ENCODE peak calls at places on chromosomes 4 and X, in ten cellular contexts. One of them, this sample, is unnamed.

GRCh38 chr4:184385705-184386141 is 88.6 kb downstream of the IRF2 start:
- DNase-seq in stimulated activated CD4-positive, alpha-beta T cell treated with anti-CD3 and anti-CD28 coated beads, Interleukin-4, amount 100 ng/mL, for 4 hours: no peak
- DNase-seq in ELR: no peak
- DNase-seq in iPS-NIHi11: no peak
- DNase-seq in GM13976: no peak
- DNase-seq in astrocyte of the spinal cord: no peak
- DNase-seq in aorta: no peak
- DNase-seq in GF-D8: no peak
- DNase-seq in Right ventricle myocardium superior: peak; percentile 69
- DNase-seq in D341Med: no peak
- DNase-seq in this sample: no peak

GRCh38 chrX:153582896-153583295 is 16.0 kb downstream of the CCNQ start:
- DNase-seq in stimulated activated CD4-positive, alpha-beta T cell treated with anti-CD3 and anti-CD28 coated beads, Interleukin-4, amount 100 ng/mL, for 4 hours: peak; percentile 53
- DNase-seq in ELR: peak; percentile 32
- DNase-seq in iPS-NIHi11: no peak
- DNase-seq in GM13976: peak; percentile 89
- DNase-seq in astrocyte of the spinal cord: peak; percentile 16
- DNase-seq in aorta: no peak
- DNase-seq in GF-D8: peak; percentile 61
- DNase-seq in Right ventricle myocardium superior: peak; percentile 62
- DNase-seq in D341Med: peak; percentile 51
- DNase-seq in this sample: no peak

GRCh38 chrX:17616936-17617335 is 120.4 kb upstream of the SCML1 start:
- DNase-seq in stimulated activated CD4-positive, alpha-beta T cell treated with anti-CD3 and anti-CD28 coated beads, Interleukin-4, amount 100 ng/mL, for 4 hours: no peak
- DNase-seq in ELR: no peak
- DNase-seq in iPS-NIHi11: no peak
- DNase-seq in GM13976: no peak
- DNase-seq in astrocyte of the spinal cord: no peak
- DNase-seq in aorta: no peak
- DNase-seq in GF-D8: no peak
- DNase-seq in Right ventricle myocardium superior: no peak
- DNase-seq in D341Med: no peak
- DNase-seq in this sample: no peak

GRCh38 chr4:145130788-145131398 is 32.8 kb downstream of the ABCE1 start:
- DNase-seq in stimulated activated CD4-positive, alpha-beta T cell treated with anti-CD3 and anti-CD28 coated beads, Interleukin-4, amount 100 ng/mL, for 4 hours: no peak
- DNase-seq in ELR: peak; percentile 58
- DNase-seq in iPS-NIHi11: no peak
- DNase-seq in GM13976: no peak
- DNase-seq in astrocyte of the spinal cord: peak; percentile 89
- DNase-seq in aorta: no peak
- DNase-seq in GF-D8: peak; percentile 43
- DNase-seq in Right ventricle myocardium superior: no peak
- DNase-seq in D341Med: no peak
- DNase-seq in this sample: peak; percentile 7

GRCh38 chrX:18886005-18886343 is 97.9 kb downstream of the PHKA2 start:
- DNase-seq in stimulated activated CD4-positive, alpha-beta T cell treated with anti-CD3 and anti-CD28 coated beads, Interleukin-4, amount 100 ng/mL, for 4 hours: no peak
- DNase-seq in ELR: no peak
- DNase-seq in iPS-NIHi11: no peak
- DNase-seq in GM13976: no peak
- DNase-seq in astrocyte of the spinal cord: no peak
- DNase-seq in aorta: no peak
- DNase-seq in GF-D8: no peak
- DNase-seq in Right ventricle myocardium superior: no peak
- DNase-seq in D341Med: no peak
- DNase-seq in this sample: no peak

GRCh38 chr4:54723220-54723619 is 65.5 kb downstream of the KIT start:
- DNase-seq in stimulated activated CD4-positive, alpha-beta T cell treated with anti-CD3 and anti-CD28 coated beads, Interleukin-4, amount 100 ng/mL, for 4 hours: no peak
- DNase-seq in ELR: no peak
- DNase-seq in iPS-NIHi11: no peak
- DNase-seq in GM13976: no peak
- DNase-seq in astrocyte of the spinal cord: no peak
- DNase-seq in aorta: no peak
- DNase-seq in GF-D8: no peak
- DNase-seq in Right ventricle myocardium superior: no peak
- DNase-seq in D341Med: no peak
- DNase-seq in this sample: no peak

GRCh38 chr4:31114821-31115220 is 394.7 kb downstream of the PCDH7 start:
- DNase-seq in stimulated activated CD4-positive, alpha-beta T cell treated with anti-CD3 and anti-CD28 coated beads, Interleukin-4, amount 100 ng/mL, for 4 hours: no peak
- DNase-seq in ELR: no peak
- DNase-seq in iPS-NIHi11: no peak
- DNase-seq in GM13976: no peak
- DNase-seq in astrocyte of the spinal cord: peak; percentile 13
- DNase-seq in aorta: no peak
- DNase-seq in GF-D8: no peak
- DNase-seq in Right ventricle myocardium superior: no peak
- DNase-seq in D341Med: no peak
- DNase-seq in this sample: no peak

GRCh38 chrX:2584216-2584615 is 83.4 kb upstream of the DHRSX start:
- DNase-seq in stimulated activated CD4-positive, alpha-beta T cell treated with anti-CD3 and anti-CD28 coated beads, Interleukin-4, amount 100 ng/mL, for 4 hours: no peak
- DNase-seq in ELR: no peak
- DNase-seq in iPS-NIHi11: peak; percentile 63
- DNase-seq in GM13976: no peak
- DNase-seq in astrocyte of the spinal cord: no peak
- DNase-seq in aorta: peak; percentile 59
- DNase-seq in GF-D8: no peak
- DNase-seq in Right ventricle myocardium superior: no peak
- DNase-seq in D341Med: peak; percentile 83
- DNase-seq in this sample: no peak

GRCh38 chr4:169079942-169080827 is 70.1 kb upstream of the CBR4 start:
- DNase-seq in stimulated activated CD4-positive, alpha-beta T cell treated with anti-CD3 and anti-CD28 coated beads, Interleukin-4, amount 100 ng/mL, for 4 hours: no peak
- DNase-seq in ELR: no peak
- DNase-seq in iPS-NIHi11: no peak
- DNase-seq in GM13976: peak; percentile 68
- DNase-seq in astrocyte of the spinal cord: peak; percentile 89
- DNase-seq in aorta: peak; percentile 73
- DNase-seq in GF-D8: peak; percentile 82
- DNase-seq in Right ventricle myocardium superior: peak; percentile 76
- DNase-seq in D341Med: no peak
- DNase-seq in this sample: peak; percentile 76

GRCh38 chr4:76212851-76213414 is 691 bp downstream of the SCARB2 start:
- DNase-seq in stimulated activated CD4-positive, alpha-beta T cell treated with anti-CD3 and anti-CD28 coated beads, Interleukin-4, amount 100 ng/mL, for 4 hours: no peak
- DNase-seq in ELR: peak; percentile 35
- DNase-seq in iPS-NIHi11: no peak
- DNase-seq in GM13976: no peak
- DNase-seq in astrocyte of the spinal cord: peak; percentile 26
- DNase-seq in aorta: no peak
- DNase-seq in GF-D8: no peak
- DNase-seq in Right ventricle myocardium superior: no peak
- DNase-seq in D341Med: no peak
- DNase-seq in this sample: peak; percentile 33

GRCh38 chr4:48112017-48112667 is 21.9 kb downstream of the TXK start:
- DNase-seq in stimulated activated CD4-positive, alpha-beta T cell treated with anti-CD3 and anti-CD28 coated beads, Interleukin-4, amount 100 ng/mL, for 4 hours: no peak
- DNase-seq in ELR: peak; percentile 62
- DNase-seq in iPS-NIHi11: no peak
- DNase-seq in GM13976: no peak
- DNase-seq in astrocyte of the spinal cord: peak; percentile 35
- DNase-seq in aorta: no peak
- DNase-seq in GF-D8: no peak
- DNase-seq in Right ventricle myocardium superior: no peak
- DNase-seq in D341Med: no peak
- DNase-seq in this sample: no peak

GRCh38 chrX:41480508-41481260 is 33.5 kb downstream of the NYX start:
- DNase-seq in stimulated activated CD4-positive, alpha-beta T cell treated with anti-CD3 and anti-CD28 coated beads, Interleukin-4, amount 100 ng/mL, for 4 hours: no peak
- DNase-seq in ELR: no peak
- DNase-seq in iPS-NIHi11: no peak
- DNase-seq in GM13976: no peak
- DNase-seq in astrocyte of the spinal cord: no peak
- DNase-seq in aorta: no peak
- DNase-seq in GF-D8: no peak
- DNase-seq in Right ventricle myocardium superior: no peak
- DNase-seq in D341Med: no peak
- DNase-seq in this sample: no peak

GRCh38 chr4:172188248-172188976 is 375.2 kb downstream of the GALNTL6 start:
- DNase-seq in stimulated activated CD4-positive, alpha-beta T cell treated with anti-CD3 and anti-CD28 coated beads, Interleukin-4, amount 100 ng/mL, for 4 hours: no peak
- DNase-seq in ELR: no peak
- DNase-seq in iPS-NIHi11: peak; percentile 6
- DNase-seq in GM13976: no peak
- DNase-seq in astrocyte of the spinal cord: no peak
- DNase-seq in aorta: no peak
- DNase-seq in GF-D8: no peak
- DNase-seq in Right ventricle myocardium superior: no peak
- DNase-seq in D341Med: no peak
- DNase-seq in this sample: no peak

This sample was measured in H4.